ENCODE peak calls at places on chromosomes 13 and 19, in seven cellular contexts. G is K562, J is sigmoid colon, A is A549, H is stomach, X is heart left ventricle, L is suprapubic skin. W is an unnamed sample.

GRCh38 chr13:21243045-21243842 is 66.8 kb downstream of the MRPL57 start:
- DNase-seq in G (peak; percentile 30), J (no peak), A (no peak), H (no peak), X (no peak), L (no peak), W (no peak)

GRCh38 chr13:99208845-99209527 is 8.3 kb downstream of the UBAC2 start:
- DNase-seq in G (no peak), J (no peak), A (no peak), H (no peak), X (no peak), L (no peak), W (no peak)

GRCh38 chr13:30142502-30143211 is 164.7 kb downstream of the KATNAL1 start:
- DNase-seq in G (no peak), J (peak; percentile 88), A (peak; percentile 22), H (no peak), X (no peak), L (no peak), W (peak; percentile 44)

GRCh38 chr13:60583911-60584753 is 187.1 kb downstream of the TDRD3 start:
- DNase-seq in G (peak; percentile 61), J (no peak), A (no peak), H (no peak), X (no peak), L (no peak), W (no peak)

GRCh38 chr13:112711528-112712265 is 21.9 kb downstream of the ATP11A start:
- DNase-seq in G (peak; percentile 93), J (peak; percentile 95), A (peak; percentile 87), H (peak; percentile 74), X (peak; percentile 85), L (peak; percentile 86), W (peak; percentile 85)

GRCh38 chr13:70408865-70409264 is 300.6 kb upstream of the KLHL1 start:
- DNase-seq in G (no peak), J (no peak), A (no peak), H (no peak), X (no peak), L (no peak), W (no peak)

GRCh38 chr19:6218497-6219146 is 61.2 kb downstream of the MLLT1 start:
- DNase-seq in G (peak; percentile 87), J (peak; percentile 95), A (peak; percentile 82), H (peak; percentile 91), X (peak; percentile 84), L (peak; percentile 95), W (peak; percentile 73)

GRCh38 chr13:30971575-30971974 is 39.1 kb downstream of the TEX26 start:
- DNase-seq in G (no peak), J (no peak), A (no peak), H (no peak), X (no peak), L (no peak), W (no peak)

GRCh38 chr19:49761625-49762311 is 1.3 kb downstream of the TSKS start:
- DNase-seq in G (peak; percentile 88), J (no peak), A (no peak), H (no peak), X (peak; percentile 37), L (no peak), W (peak; percentile 30)

GRCh38 chr19:34549833-34550232 is 68.3 kb downstream of the WTIP start:
- DNase-seq in G (no peak), J (no peak), A (no peak), H (no peak), X (no peak), L (no peak), W (no peak)

DNA sequence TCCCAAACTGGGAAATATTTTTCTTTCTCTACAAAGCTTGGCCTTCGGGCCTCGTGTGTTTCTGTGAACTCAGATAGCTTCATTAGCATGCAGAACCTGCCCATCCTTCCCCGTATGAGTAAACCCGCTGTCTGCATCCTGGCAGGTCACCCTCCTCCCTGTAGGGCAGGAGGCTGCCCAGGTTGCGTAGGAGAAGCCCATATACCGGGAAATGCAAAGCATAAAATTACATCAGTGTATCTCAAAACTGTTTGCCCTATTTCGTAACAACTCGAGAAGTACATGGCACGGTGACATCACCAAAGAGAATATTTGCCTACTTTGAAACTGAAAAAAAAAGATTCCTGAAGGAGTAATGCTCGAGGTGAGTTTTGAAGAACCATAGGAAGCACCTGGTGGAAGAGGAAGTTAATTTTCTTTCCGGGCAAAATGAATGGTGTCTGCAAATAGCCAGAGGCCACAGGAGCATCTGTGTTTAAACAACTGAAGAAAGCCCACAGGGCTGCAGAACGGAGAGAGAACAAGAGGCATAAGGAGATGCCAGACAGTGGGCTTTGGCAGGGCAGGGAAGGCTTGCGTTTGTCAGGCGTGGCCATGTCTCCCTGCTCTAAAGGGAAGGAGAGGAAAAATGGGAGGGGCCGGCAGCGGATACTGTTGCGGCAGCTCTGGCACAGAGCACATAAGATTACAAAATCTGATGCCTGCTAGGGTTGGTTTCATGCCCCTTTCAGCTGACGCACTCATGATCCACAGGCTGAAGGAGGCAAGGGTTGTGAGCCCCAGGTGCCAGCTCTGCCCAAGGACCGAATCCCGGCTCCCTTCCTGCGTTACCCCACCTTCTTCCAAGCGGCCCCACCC is 81.4 kb downstream of the IRS2 start:
- DNase-seq in G (no peak), J (peak; percentile 77), A (peak; percentile 22), H (peak; percentile 57), X (peak; percentile 24), L (no peak), W (peak; percentile 45)
- TF ChIP-seq POLR2A in G (no peak), J (no peak), A (no peak), H (no peak), X (no peak), L (no peak), W (no peak)

GRCh38 chr19:10625003-10625761 is at the start of gene SLC44A2:
- DNase-seq in G (no peak), J (peak; percentile 89), A (peak; percentile 46), H (peak; percentile 94), X (peak; percentile 89), L (peak; percentile 82), W (peak; percentile 92)

GRCh38 chr19:10620786-10621185 is 4.6 kb upstream of the SLC44A2 start:
- DNase-seq in G (peak; percentile 13), J (no peak), A (no peak), H (no peak), X (no peak), L (no peak), W (no peak)

GRCh38 chr19:10621966-10622365 is 3.4 kb upstream of the SLC44A2 start:
- DNase-seq in G (no peak), J (no peak), A (no peak), H (no peak), X (no peak), L (no peak), W (no peak)

GRCh38 chr19:10625762-10626138 is 397 bp downstream of the SLC44A2 start:
- DNase-seq in G (no peak), J (no peak), A (no peak), H (no peak), X (no peak), L (no peak), W (no peak)

GRCh38 chr19:10624585-10624984 is 768 bp upstream of the SLC44A2 start:
- DNase-seq in G (no peak), J (no peak), A (no peak), H (peak; percentile 41), X (no peak), L (no peak), W (no peak)
- H3K27ac ChIP-seq in G (no peak overlapping the region), J (no peak overlapping the region), A (no peak overlapping the region), H (peak overlapping the region; percentile 91), X (peak overlapping the region; percentile 92), L (peak overlapping the region; percentile 94), W (peak overlapping the region; percentile 95)

GRCh38 chr19:29262085-29262484 is 49.1 kb upstream of the UQCRFS1 start:
- DNase-seq in G (no peak), J (no peak), A (no peak), H (no peak), X (no peak), L (no peak), W (no peak)

GRCh38 chr19:29256516-29256915 is 43.6 kb upstream of the UQCRFS1 start:
- DNase-seq in G (no peak), J (no peak), A (no peak), H (no peak), X (no peak), L (no peak), W (no peak)

GRCh38 chr19:29259867-29260281 is 46.9 kb upstream of the UQCRFS1 start:
- DNase-seq in G (no peak), J (no peak), A (no peak), H (no peak), X (no peak), L (no peak), W (peak; percentile 33)

GRCh38 chr19:29260477-29261317 is 47.7 kb upstream of the UQCRFS1 start:
- DNase-seq in G (peak; percentile 66), J (no peak), A (no peak), H (no peak), X (no peak), L (no peak), W (peak; percentile 22)

GRCh38 chr19:29259153-29259552 is 46.2 kb upstream of the UQCRFS1 start:
- DNase-seq in G (peak; percentile 39), J (no peak), A (no peak), H (no peak), X (no peak), L (no peak), W (no peak)
- TF ChIP-seq CTCF in G (peak; percentile 50), J (no peak), A (peak; percentile 43), H (no peak), X (no peak), L (no peak), W (no peak)

GRCh38 chr19:41311072-41311471 is 1.1 kb downstream of the CCDC97 start:
- DNase-seq in G (peak; percentile 36), J (no peak), A (no peak), H (no peak), X (no peak), L (no peak), W (no peak)

GRCh38 chr19:41311613-41312012 is 1.6 kb downstream of the CCDC97 start:
- DNase-seq in G (no peak), J (no peak), A (no peak), H (no peak), X (no peak), L (no peak), W (no peak)

GRCh38 chr19:41309225-41310030 is 544 bp upstream of the CCDC97 start:
- DNase-seq in G (peak; percentile 36), J (no peak), A (no peak), H (no peak), X (no peak), L (no peak), W (no peak)

GRCh38 chr19:41308450-41309224 is 1.3 kb upstream of the CCDC97 start:
- DNase-seq in G (peak; percentile 91), J (peak; percentile 96), A (peak; percentile 97), H (peak; percentile 98), X (peak; percentile 92), L (peak; percentile 96), W (peak; percentile 92)

DNA sequence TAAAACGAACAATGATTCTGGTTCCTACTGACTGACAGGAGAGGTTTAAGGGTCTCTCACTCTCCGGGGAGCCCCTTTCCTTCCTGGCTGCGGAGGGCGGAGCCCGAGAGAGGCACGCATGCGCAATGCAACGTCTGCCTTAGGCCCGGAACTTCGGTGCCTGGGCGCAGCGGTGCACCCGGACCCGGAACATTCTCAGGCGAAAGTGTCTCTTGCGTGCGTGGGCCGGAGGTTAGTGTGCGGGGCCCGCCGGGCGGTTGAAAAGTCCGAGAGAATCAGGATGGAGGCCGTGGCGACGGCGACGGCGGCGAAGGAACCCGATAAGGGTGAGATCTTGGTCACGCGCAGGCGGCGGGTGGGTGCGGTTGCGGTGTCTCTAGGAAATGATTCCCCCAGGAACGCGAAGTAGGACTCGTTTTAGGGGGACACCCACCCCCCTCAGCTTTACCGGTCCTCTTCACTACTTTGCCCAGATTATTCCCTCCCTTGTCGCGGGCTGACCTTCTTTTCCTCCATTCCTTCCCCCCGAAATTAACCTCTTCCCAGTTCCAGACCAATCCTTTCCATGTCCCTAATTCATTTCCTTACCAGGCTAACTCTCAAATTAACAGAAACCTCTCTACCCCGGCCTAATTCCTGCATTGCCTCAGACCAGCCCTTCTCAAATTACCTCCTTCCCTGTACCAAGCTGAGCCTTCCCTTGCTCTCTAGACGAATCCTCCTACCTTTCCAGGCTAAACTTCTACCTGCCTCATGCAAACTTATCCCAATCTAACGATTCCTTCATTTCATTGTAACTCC is at the start of gene CCDC97:
- DNase-seq in G (peak; percentile 92), J (peak; percentile 92), A (peak; percentile 99), H (peak; percentile 89), X (peak; percentile 89), L (peak; percentile 93), W (peak; percentile 82)
- TF ChIP-seq POLR2A in G (peak; percentile 92), J (peak; percentile 78), A (no peak), H (no peak), X (peak; percentile 60), L (no peak), W (peak; percentile 65)